ENCODE peak calls at places on chromosomes 12 and 14, in nine cellular contexts. V is stimulated activated CD8-positive, alpha-beta memory T cell treated with anti-CD3 and anti-CD28 coated beads, Interleukin-12 subunit alpha, Interleukin-12 subunit beta, amount 100 ng/mL, for 1 hour; Q is nucleus accumbens; Z is endothelial cell; N is IMR-90; U is AG08396; H is psoas muscle; K is T-cell; B is NCI-H146. T is an unnamed sample.

GRCh38 chr12:56935752-56936151 is 1.5 kb upstream of the SDR9C7 start:
- DNase-seq in V (no peak), Q (no peak), Z (no peak), N (no peak), U (no peak), H (no peak), K (no peak), B (no peak), T (no peak)

GRCh38 chr12:64633186-64633939 is 23.1 kb downstream of the RASSF3 start:
- DNase-seq in V (no peak), Q (no peak), Z (no peak), N (no peak), U (no peak), H (no peak), K (no peak), B (no peak), T (no peak)

GRCh38 chr12:2845280-2845679 is 10.4 kb upstream of the NRIP2 start:
- DNase-seq in V (no peak), Q (no peak), Z (peak), N (peak), U (peak), H (no peak), K (no peak), B (no peak), T (no peak)

GRCh38 chr14:96824283-96824682 is 27.1 kb downstream of the VRK1 start:
- DNase-seq in V (no peak), Q (no peak), Z (no peak), N (peak), U (peak), H (no peak), K (no peak), B (no peak), T (no peak)

GRCh38 chr12:6699989-6700645 is 498 bp downstream of the PIANP start:
- DNase-seq in V (no peak), Q (no peak), Z (peak), N (no peak), U (peak), H (no peak), K (no peak), B (peak), T (no peak)

GRCh38 chr12:31740618-31741017 is 11.8 kb upstream of the AMN1 start:
- DNase-seq in V (no peak), Q (no peak), Z (no peak), N (no peak), U (no peak), H (no peak), K (no peak), B (no peak), T (no peak)

GRCh38 chr12:114904254-114905003 is 220.5 kb upstream of the TBX3 start:
- DNase-seq in V (no peak), Q (no peak), Z (no peak), N (peak), U (no peak), H (no peak), K (no peak), B (no peak), T (no peak)

GRCh38 chr12:80648866-80649265 is 58.6 kb upstream of the MYF6 start:
- DNase-seq in V (no peak), Q (no peak), Z (no peak), N (peak), U (peak), H (no peak), K (no peak), B (no peak), T (no peak)

GRCh38 chr14:67522270-67522669 is 10.8 kb upstream of the PLEKHH1 start:
- DNase-seq in V (no peak), Q (no peak), Z (no peak), N (no peak), U (no peak), H (no peak), K (no peak), B (no peak), T (no peak)

GRCh38 chr14:57382283-57382682 is 8.1 kb upstream of the NAA30 start:
- DNase-seq in V (no peak), Q (no peak), Z (no peak), N (peak), U (peak), H (no peak), K (no peak), B (no peak), T (no peak)

GRCh38 chr14:95519699-95520098 is 3.2 kb upstream of the SYNE3 start:
- DNase-seq in V (peak), Q (no peak), Z (no peak), N (peak), U (peak), H (peak), K (peak), B (no peak), T (no peak)

GRCh38 chr14:90487031-90487430 is 90.2 kb downstream of the CALM1 start:
- DNase-seq in V (no peak), Q (no peak), Z (peak), N (no peak), U (no peak), H (no peak), K (no peak), B (peak), T (no peak)

GRCh38 chr12:27460471-27460978 is 14.0 kb downstream of the SMCO2 start:
- DNase-seq in V (no peak), Q (no peak), Z (no peak), N (peak), U (no peak), H (no peak), K (no peak), B (no peak), T (no peak)

GRCh38 chr12:124399622-124400021 is 104.7 kb downstream of the RFLNA start:
- DNase-seq in V (no peak), Q (no peak), Z (peak), N (no peak), U (peak), H (no peak), K (no peak), B (no peak), T (no peak)

GRCh38 chr12:113050808-113051207 is 5.7 kb upstream of the DTX1 start:
- DNase-seq in V (no peak), Q (no peak), Z (no peak), N (no peak), U (no peak), H (no peak), K (no peak), B (no peak), T (no peak)

GRCh38 chr12:54439521-54440255 is 20.6 kb upstream of the ITGA5 start:
- DNase-seq in V (no peak), Q (no peak), Z (no peak), N (peak), U (peak), H (no peak), K (no peak), B (peak), T (peak)

T was measured in frontal cortex.